ENCODE peak calls at places on chromosomes 2 and 18, in six cellular contexts. N is H1, O is HepG2, W is GM12878, P is SK-N-SH, B is K562. E is an unnamed sample.

GRCh38 chr2:131445896-131446295 is 30.0 kb upstream of the TUBA3D start:
- DNase-seq in N (no peak), O (no peak), W (no peak), P (no peak), B (no peak), E (no peak)

GRCh38 chr2:230054079-230054478 is 14.6 kb downstream of the SLC16A14 start:
- DNase-seq in N (peak; percentile 14), O (no peak), W (no peak), P (no peak), B (no peak), E (no peak)

GRCh38 chr18:79283341-79283879 is 112.3 kb upstream of the NFATC1 start:
- DNase-seq in N (no peak), O (no peak), W (no peak), P (peak; percentile 66), B (no peak), E (no peak)

GRCh38 chr18:12031836-12032235 is 50.5 kb downstream of the IMPA2 start:
- DNase-seq in N (peak; percentile 3), O (no peak), W (no peak), P (no peak), B (no peak), E (no peak)

GRCh38 chr2:75707901-75708300 is 2.8 kb downstream of the GCFC2 start:
- DNase-seq in N (no peak), O (no peak), W (no peak), P (no peak), B (no peak), E (no peak)

GRCh38 chr2:163213699-163214098 is 375.1 kb upstream of the KCNH7 start:
- DNase-seq in N (no peak), O (no peak), W (no peak), P (no peak), B (no peak), E (no peak)

GRCh38 chr2:74712223-74713053 is 58.4 kb downstream of the SEMA4F start:
- DNase-seq in N (no peak), O (no peak), W (no peak), P (no peak), B (no peak), E (no peak)

GRCh38 chr2:179140546-179140945 is 90.6 kb upstream of the CCDC141 start:
- DNase-seq in N (no peak), O (no peak), W (no peak), P (no peak), B (no peak), E (no peak)

GRCh38 chr18:79923896-79924585 is 27.4 kb downstream of the SLC66A2 start:
- DNase-seq in N (peak; percentile 24), O (no peak), W (no peak), P (no peak), B (no peak), E (no peak)

GRCh38 chr2:173984866-173985588 is 19.9 kb upstream of the SP3 start:
- DNase-seq in N (no peak), O (no peak), W (no peak), P (no peak), B (no peak), E (no peak)

GRCh38 chr2:205175831-205176230 is 506.5 kb upstream of the NRP2 start:
- DNase-seq in N (no peak), O (no peak), W (no peak), P (no peak), B (no peak), E (no peak)

GRCh38 chr2:13003500-13003899 is 286.8 kb downstream of the TRIB2 start:
- DNase-seq in N (no peak), O (no peak), W (no peak), P (no peak), B (no peak), E (no peak)

GRCh38 chr18:59328683-59329082 is 10.2 kb upstream of the CPLX4 start:
- DNase-seq in N (no peak), O (no peak), W (no peak), P (no peak), B (no peak), E (no peak)

GRCh38 chr18:72868666-72869661 is 1.2 kb upstream of the NETO1 start:
- DNase-seq in N (peak; percentile 67), O (no peak), W (no peak), P (peak; percentile 24), B (no peak), E (no peak)

GRCh38 chr18:57759650-57760049 is 43.5 kb downstream of the ATP8B1 start:
- DNase-seq in N (no peak), O (no peak), W (no peak), P (no peak), B (no peak), E (no peak)

GRCh38 chr2:9967053-9967775 is 15.7 kb downstream of the GRHL1 start:
- DNase-seq in N (no peak), O (no peak), W (peak; percentile 53), P (no peak), B (peak; percentile 83), E (no peak)

DNA sequence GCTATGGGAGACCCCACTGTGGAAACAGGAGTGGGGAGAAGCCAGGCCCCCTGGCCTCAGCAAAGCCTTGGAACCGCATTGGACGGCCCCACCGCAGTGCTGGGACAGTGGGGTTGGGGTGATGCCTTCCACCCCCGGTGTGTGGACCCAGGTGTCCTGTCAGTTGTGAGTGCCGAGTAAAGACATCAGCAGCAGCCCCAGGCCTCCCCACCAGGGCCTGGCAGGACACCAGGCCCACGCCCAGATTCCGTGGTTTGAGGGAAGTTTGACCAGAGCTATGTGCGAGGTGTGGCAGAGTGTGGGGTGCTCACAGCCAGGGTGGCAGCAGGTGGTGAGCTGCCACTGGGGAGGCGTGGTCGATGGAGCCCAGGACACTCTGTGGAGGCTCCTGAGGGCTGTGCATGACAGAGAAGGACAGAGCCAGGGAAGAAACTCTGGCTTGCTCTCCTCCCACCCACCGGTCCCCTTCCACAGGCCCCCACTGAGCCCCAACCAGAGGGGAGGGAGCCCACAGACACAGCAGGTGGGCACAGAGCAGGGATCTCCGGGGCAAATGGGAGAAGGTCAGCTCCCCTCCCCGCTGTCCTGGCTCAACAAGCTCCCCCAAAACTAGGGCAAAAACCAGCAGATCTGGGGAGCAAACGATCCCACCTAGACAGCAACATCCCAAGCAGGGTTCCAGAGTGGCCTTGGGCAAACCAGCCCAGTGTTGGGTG is 69.1 kb downstream of the TWIST2 start:
- DNase-seq in N (no peak), O (no peak), W (no peak), P (no peak), B (no peak), E (no peak)
- TF ChIP-seq SIN3A in N (no peak), O (no peak), W (no peak), P (no peak), B (no peak), E (no peak)

DNA sequence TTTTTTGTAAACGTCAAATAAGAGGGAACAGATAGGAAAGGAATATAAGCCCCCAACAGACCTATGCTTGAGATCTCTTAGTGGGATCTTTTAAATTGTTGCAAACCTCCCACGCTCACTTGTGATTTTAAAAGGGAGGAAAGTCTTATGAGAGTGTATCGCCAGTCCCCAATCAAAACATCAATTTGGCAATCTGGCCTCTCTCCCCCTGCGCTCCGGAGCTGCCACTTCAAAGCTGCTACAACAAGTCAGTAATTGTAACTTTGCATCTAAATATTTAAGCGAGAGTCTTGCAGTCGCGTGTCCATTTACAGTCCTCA is 8.5 kb downstream of the PAX3 start:
- DNase-seq in N (no peak), O (no peak), W (no peak), P (no peak), B (no peak), E (no peak)
- H3K9ac ChIP-seq in N (no peak overlapping the region), O (no peak overlapping the region), W (no peak overlapping the region), P (no peak overlapping the region), B (no peak overlapping the region), E (no peak overlapping the region)

GRCh38 chr2:128756372-128756730 is 437.7 kb upstream of the HS6ST1 start:
- DNase-seq in N (no peak), O (no peak), W (no peak), P (no peak), B (no peak), E (no peak)

GRCh38 chr2:128755693-128756371 is 437.2 kb upstream of the HS6ST1 start:
- DNase-seq in N (no peak), O (no peak), W (no peak), P (no peak), B (no peak), E (no peak)

GRCh38 chr2:128753321-128753720 is 434.7 kb upstream of the HS6ST1 start:
- DNase-seq in N (no peak), O (no peak), W (no peak), P (no peak), B (no peak), E (no peak)

GRCh38 chr2:128752691-128753263 is 434.1 kb upstream of the HS6ST1 start:
- DNase-seq in N (no peak), O (no peak), W (no peak), P (no peak), B (no peak), E (no peak)

DNA sequence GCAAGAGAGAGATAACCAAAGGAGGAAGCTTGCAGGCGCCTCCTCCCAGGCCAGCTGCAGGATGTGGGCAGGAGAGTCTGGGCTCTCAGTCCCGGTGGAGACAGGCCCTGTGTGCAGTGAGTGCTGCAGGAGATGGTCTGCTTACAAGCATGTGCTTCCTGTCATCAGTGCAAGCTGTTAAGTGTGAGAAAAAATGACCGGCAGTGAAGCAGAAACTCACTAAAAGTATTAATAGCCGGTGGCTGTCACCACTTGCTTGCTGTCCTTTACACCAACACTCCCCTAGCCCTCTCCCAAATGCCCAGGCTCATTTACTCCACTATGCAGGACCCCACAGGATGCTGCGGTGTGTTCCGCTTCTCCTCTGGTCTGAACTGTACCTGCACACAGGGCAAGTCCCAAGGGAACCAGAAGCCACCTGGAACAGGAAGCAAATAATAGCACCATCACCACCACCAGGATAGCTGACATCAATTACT is 435.6 kb upstream of the HS6ST1 start:
- DNase-seq in N (no peak), O (no peak), W (peak; percentile 56), P (peak; percentile 48), B (no peak), E (no peak)
- TF ChIP-seq SIN3A in N (no peak), O (no peak), W (no peak), P (no peak), B (no peak), E (no peak)

GRCh38 chr2:64023485-64024258 is 4.4 kb upstream of the VPS54 start:
- DNase-seq in N (no peak), O (peak; percentile 72), W (no peak), P (no peak), B (no peak), E (no peak)

GRCh38 chr2:64019975-64020281 is 700 bp upstream of the VPS54 start:
- DNase-seq in N (no peak), O (no peak), W (no peak), P (no peak), B (no peak), E (no peak)

GRCh38 chr2:64021578-64021977 is 2.4 kb upstream of the VPS54 start:
- DNase-seq in N (no peak), O (peak; percentile 58), W (no peak), P (no peak), B (no peak), E (no peak)

GRCh38 chr2:64024259-64024949 is 5.2 kb upstream of the VPS54 start:
- DNase-seq in N (no peak), O (peak; percentile 94), W (no peak), P (no peak), B (no peak), E (no peak)

DNA sequence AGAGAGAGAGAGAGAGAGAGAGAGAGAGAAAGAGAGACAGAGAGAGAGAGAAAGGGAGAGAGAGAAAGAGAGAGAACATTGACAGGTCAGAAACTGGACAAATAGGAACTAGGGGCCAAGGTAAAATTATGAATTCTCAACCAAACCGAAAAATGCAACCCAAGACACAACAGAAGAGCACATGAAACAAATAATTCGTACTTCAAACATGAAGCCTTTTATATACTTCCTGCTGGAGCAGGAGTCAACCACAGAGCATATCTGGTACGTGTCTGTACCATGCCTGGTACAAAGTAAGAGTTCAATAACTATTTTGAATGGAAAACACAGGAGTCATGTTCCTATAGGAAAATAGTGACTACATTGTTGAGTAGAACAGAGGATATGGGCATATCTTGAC is 6.5 kb upstream of the VPS54 start:
- DNase-seq in N (no peak), O (no peak), W (no peak), P (no peak), B (no peak), E (no peak)
- H3K9ac ChIP-seq in N (no peak overlapping the region), O (no peak overlapping the region), W (no peak overlapping the region), P (no peak overlapping the region), B (no peak overlapping the region), E (no peak overlapping the region)

E was measured in HCT116.